ENCODE peak calls at places on chromosomes 5 and 9, in eight cellular contexts. J is tibial nerve; Q is choroid plexus epithelial cell; G is ovary; B is hepatocyte; R is CD8-positive, alpha-beta T cell; W is coronary artery; P is brain microvascular endothelial cell. F is an unnamed sample.

GRCh38 chr9:3804148-3804547 is 278.3 kb upstream of the RFX3 start:
- DNase-seq in J (no peak), Q (peak; percentile 36), G (no peak), B (no peak), R (no peak), W (no peak), P (no peak), F (peak; percentile 59)

GRCh38 chr9:104915739-104916138 is 12.2 kb downstream of the ABCA1 start:
- DNase-seq in J (no peak), Q (no peak), G (no peak), B (no peak), R (no peak), W (no peak), P (no peak), F (no peak)

GRCh38 chr5:43997647-43998251 is 391.5 kb downstream of the FGF10 start:
- DNase-seq in J (no peak), Q (no peak), G (no peak), B (peak; percentile 38), R (no peak), W (no peak), P (peak; percentile 1), F (peak; percentile 73)

GRCh38 chr5:9197881-9198260 is 348.0 kb downstream of the SEMA5A start:
- DNase-seq in J (no peak), Q (peak; percentile 67), G (no peak), B (no peak), R (no peak), W (no peak), P (peak; percentile 69), F (peak; percentile 85)

GRCh38 chr5:134132372-134133212 is 18.1 kb downstream of the TCF7 start:
- DNase-seq in J (no peak), Q (no peak), G (peak; percentile 13), B (no peak), R (peak; percentile 91), W (no peak), P (no peak), F (no peak)

GRCh38 chr5:43855418-43855817 is 252.4 kb downstream of the NNT start:
- DNase-seq in J (no peak), Q (no peak), G (no peak), B (no peak), R (no peak), W (no peak), P (no peak), F (no peak)

GRCh38 chr5:95631991-95632675 is 12.2 kb downstream of the GPR150 start:
- DNase-seq in J (no peak), Q (peak; percentile 73), G (no peak), B (peak; percentile 65), R (peak; percentile 72), W (no peak), P (peak; percentile 90), F (peak; percentile 67)

GRCh38 chr5:123806644-123807043 is 294.7 kb downstream of the CSNK1G3 start:
- DNase-seq in J (no peak), Q (no peak), G (no peak), B (no peak), R (no peak), W (no peak), P (no peak), F (no peak)

GRCh38 chr5:156640751-156641241 is 209.3 kb upstream of the PPP1R2B start:
- DNase-seq in J (no peak), Q (no peak), G (no peak), B (no peak), R (no peak), W (no peak), P (no peak), F (no peak)

GRCh38 chr5:154945695-154946301 is 4.9 kb downstream of the MRPL22 start:
- DNase-seq in J (no peak), Q (peak; percentile 54), G (no peak), B (no peak), R (no peak), W (no peak), P (no peak), F (peak; percentile 56)

GRCh38 chr9:99906403-99907207 is at the start of gene STX17:
- DNase-seq in J (peak; percentile 47), Q (peak; percentile 76), G (peak; percentile 88), B (peak; percentile 90), R (peak; percentile 91), W (peak; percentile 84), P (peak; percentile 65), F (peak; percentile 78)

GRCh38 chr9:12849486-12850010 is 74.7 kb downstream of the LURAP1L start:
- DNase-seq in J (no peak), Q (no peak), G (no peak), B (no peak), R (no peak), W (no peak), P (no peak), F (no peak)

GRCh38 chr5:116650544-116650943 is 75.9 kb upstream of the SEMA6A start:
- DNase-seq in J (no peak), Q (no peak), G (no peak), B (no peak), R (no peak), W (no peak), P (no peak), F (no peak)

GRCh38 chr5:41522193-41522786 is 11.9 kb upstream of the PLCXD3 start:
- DNase-seq in J (no peak), Q (peak; percentile 12), G (no peak), B (no peak), R (no peak), W (no peak), P (no peak), F (no peak)

GRCh38 chr9:95511232-95511951 is 5.4 kb downstream of the PTCH1 start:
- DNase-seq in J (peak; percentile 47), Q (peak; percentile 67), G (peak; percentile 85), B (peak; percentile 88), R (peak; percentile 64), W (peak; percentile 83), P (peak; percentile 46), F (peak; percentile 88)

GRCh38 chr9:82546131-82546530 is 516.8 kb downstream of the RASEF start:
- DNase-seq in J (no peak), Q (no peak), G (no peak), B (no peak), R (no peak), W (no peak), P (no peak), F (no peak)

GRCh38 chr9:21056931-21057330 is 20.8 kb downstream of the IFNB1 start:
- DNase-seq in J (no peak), Q (no peak), G (no peak), B (no peak), R (no peak), W (no peak), P (peak; percentile 9), F (peak; percentile 68)

GRCh38 chr9:17600962-17601593 is 22.2 kb downstream of the SH3GL2 start:
- DNase-seq in J (no peak), Q (peak; percentile 33), G (no peak), B (peak; percentile 16), R (no peak), W (no peak), P (no peak), F (no peak)

GRCh38 chr5:94181940-94182339 is 436.5 kb downstream of the KIAA0825 start:
- DNase-seq in J (no peak), Q (peak; percentile 4), G (no peak), B (peak; percentile 35), R (no peak), W (no peak), P (no peak), F (no peak)

GRCh38 chr5:83475540-83476469 is 4.3 kb downstream of the VCAN start:
- DNase-seq in J (no peak), Q (peak; percentile 93), G (no peak), B (no peak), R (no peak), W (no peak), P (peak; percentile 61), F (peak; percentile 86)
- H3K4me3 ChIP-seq in J (no peak overlapping the region), Q (peak overlapping the region; percentile 77), G (no peak overlapping the region), B (peak overlapping the region; percentile 54), R (no peak overlapping the region), W (peak overlapping the region; percentile 80), P (peak overlapping the region; percentile 96), F (peak overlapping the region; percentile 61)

GRCh38 chr5:142587354-142587965 is 98.4 kb downstream of the FGF1 start:
- DNase-seq in J (no peak), Q (peak; percentile 73), G (no peak), B (peak; percentile 61), R (no peak), W (no peak), P (peak; percentile 56), F (peak; percentile 64)
- TF ChIP-seq CTCF in J (peak; percentile 33), Q (peak; percentile 71), G (no peak), B (peak; percentile 39), R (peak; percentile 35), W (peak; percentile 22), P (peak; percentile 77), F (peak; percentile 46)

DNA sequence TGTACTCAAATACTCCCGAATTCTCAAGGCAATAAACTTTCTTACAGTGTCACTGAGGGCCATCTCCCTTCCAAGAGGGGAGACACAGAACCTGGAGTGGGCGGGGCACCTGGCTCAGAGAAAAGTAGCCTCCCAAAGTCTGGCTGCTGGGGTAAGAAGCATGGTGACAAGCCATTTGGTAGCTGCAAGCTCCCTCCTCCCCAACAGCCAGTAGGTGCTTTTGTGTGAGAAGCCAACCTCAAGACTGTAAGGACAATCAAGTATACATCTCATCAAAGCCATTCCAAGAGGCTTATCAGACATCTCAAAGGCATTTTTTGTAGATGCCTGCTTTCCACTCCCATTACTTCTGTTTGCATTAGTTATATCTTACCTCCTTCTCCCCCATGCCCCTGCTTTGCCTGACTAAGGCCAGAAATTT is 1.4 kb downstream of the DAB2 start:
- DNase-seq in J (peak; percentile 39), Q (no peak), G (no peak), B (no peak), R (no peak), W (no peak), P (no peak), F (no peak)
- H3K4me3 ChIP-seq in J (peak overlapping the region; percentile 73), Q (peak overlapping the region; percentile 84), G (peak overlapping the region; percentile 68), B (peak overlapping the region; percentile 80), R (no peak overlapping the region), W (peak overlapping the region; percentile 87), P (peak overlapping the region; percentile 83), F (peak overlapping the region; percentile 80)

GRCh38 chr9:114385412-114386181 is 2.2 kb downstream of the AKNA start:
- DNase-seq in J (peak; percentile 35), Q (peak; percentile 88), G (no peak), B (peak; percentile 62), R (peak; percentile 90), W (peak; percentile 89), P (peak; percentile 89), F (peak; percentile 94)
- TF ChIP-seq CTCF in J (no peak), Q (no peak), G (no peak), B (no peak), R (no peak), W (no peak), P (no peak), F (no peak)

GRCh38 chr5:172106511-172107356 is 81.3 kb downstream of the STK10 start:
- DNase-seq in J (peak; percentile 55), Q (no peak), G (peak; percentile 75), B (peak; percentile 66), R (peak; percentile 81), W (no peak), P (no peak), F (peak; percentile 64)
- H3K4me3 ChIP-seq in J (peak overlapping the region; percentile 27), Q (peak overlapping the region; percentile 35), G (no peak overlapping the region), B (no peak overlapping the region), R (no peak overlapping the region), W (peak overlapping the region; percentile 57), P (peak overlapping the region; percentile 30), F (peak overlapping the region; percentile 28)

F was measured in foreskin fibroblast.